ENCODE peak calls at places on chromosome X, in eight cellular contexts. J is heart right ventricle, V is MM.1S, I is endothelial cell, T is Calu3, P is uterus, Z is BJ, W is endothelial cell of umbilical vein. S is an unnamed sample.

GRCh38 chrX:138710866-138711331 is 618 bp downstream of the FGF13 start:
- DNase-seq in J (no peak), V (no peak), I (peak), T (no peak), P (peak), Z (no peak), W (no peak), S (peak)

GRCh38 chrX:48890934-48891401 is 6.6 kb downstream of the TIMM17B start:
- DNase-seq in J (no peak), V (peak), I (peak), T (no peak), P (peak), Z (no peak), W (no peak), S (peak)

GRCh38 chrX:119690921-119691716 is 1.8 kb downstream of the SEPTIN6 start:
- DNase-seq in J (no peak), V (peak), I (no peak), T (no peak), P (no peak), Z (no peak), W (no peak), S (no peak)

GRCh38 chrX:50333308-50333707 is 128.7 kb downstream of the CCNB3 start:
- DNase-seq in J (no peak), V (no peak), I (no peak), T (no peak), P (no peak), Z (no peak), W (no peak), S (no peak)

GRCh38 chrX:10033360-10034007 is 66.3 kb downstream of the CLDN34 start:
- DNase-seq in J (no peak), V (no peak), I (no peak), T (no peak), P (no peak), Z (no peak), W (no peak), S (no peak)

GRCh38 chrX:65744965-65745364 is 77.5 kb downstream of the MSN start:
- DNase-seq in J (no peak), V (no peak), I (no peak), T (peak), P (no peak), Z (no peak), W (no peak), S (no peak)

GRCh38 chrX:52865328-52865980 is 2.4 kb downstream of the XAGE3 start:
- DNase-seq in J (no peak), V (no peak), I (no peak), T (no peak), P (no peak), Z (no peak), W (no peak), S (no peak)

GRCh38 chrX:44785652-44786051 is 58.2 kb upstream of the DUSP21 start:
- DNase-seq in J (no peak), V (no peak), I (no peak), T (no peak), P (no peak), Z (peak), W (no peak), S (no peak)

GRCh38 chrX:29044802-29045201 is 457.6 kb downstream of the IL1RAPL1 start:
- DNase-seq in J (no peak), V (no peak), I (no peak), T (no peak), P (no peak), Z (no peak), W (peak), S (no peak)

GRCh38 chrX:152405561-152405960 is 45.6 kb downstream of the GABRA3 start:
- DNase-seq in J (no peak), V (no peak), I (no peak), T (no peak), P (no peak), Z (no peak), W (no peak), S (no peak)

GRCh38 chrX:27838176-27838575 is 30.4 kb downstream of the MAGEB10 start:
- DNase-seq in J (no peak), V (no peak), I (no peak), T (no peak), P (no peak), Z (no peak), W (no peak), S (no peak)

GRCh38 chrX:15471016-15471415 is 22.1 kb downstream of the PIR start:
- DNase-seq in J (peak), V (peak), I (peak), T (peak), P (peak), Z (no peak), W (peak), S (peak)

GRCh38 chrX:74272230-74272629 is 31.8 kb upstream of the ZCCHC13 start:
- DNase-seq in J (no peak), V (no peak), I (no peak), T (no peak), P (no peak), Z (no peak), W (no peak), S (no peak)

GRCh38 chrX:57906790-57907189 is 3.5 kb downstream of the ZXDA start:
- DNase-seq in J (no peak), V (no peak), I (no peak), T (no peak), P (no peak), Z (no peak), W (peak), S (no peak)

GRCh38 chrX:56728321-56728720 is 722 bp upstream of the NBDY start:
- DNase-seq in J (no peak), V (peak), I (no peak), T (no peak), P (no peak), Z (no peak), W (no peak), S (no peak)

GRCh38 chrX:69173906-69174305 is 8.7 kb upstream of the PJA1 start:
- DNase-seq in J (no peak), V (no peak), I (peak), T (no peak), P (no peak), Z (no peak), W (no peak), S (no peak)

GRCh38 chrX:131262738-131263679 is 26.1 kb downstream of the IGSF1 start:
- DNase-seq in J (no peak), V (peak), I (peak), T (peak), P (no peak), Z (no peak), W (peak), S (no peak)

GRCh38 chrX:64229145-64229544 is 1.3 kb downstream of the ASB12 start:
- DNase-seq in J (no peak), V (no peak), I (no peak), T (no peak), P (no peak), Z (no peak), W (no peak), S (no peak)

GRCh38 chrX:51893931-51894696 is 691 bp downstream of the MAGED1 start:
- DNase-seq in J (peak), V (peak), I (peak), T (peak), P (peak), Z (no peak), W (peak), S (no peak)

GRCh38 chrX:3545901-3546300 is 167.5 kb downstream of the PRKX start:
- DNase-seq in J (no peak), V (no peak), I (no peak), T (no peak), P (no peak), Z (no peak), W (no peak), S (no peak)

GRCh38 chrX:154600962-154601374 is 16.0 kb downstream of the CTAG1A start:
- DNase-seq in J (no peak), V (no peak), I (no peak), T (no peak), P (no peak), Z (no peak), W (no peak), S (no peak)

GRCh38 chrX:9482837-9483236 is 18.0 kb downstream of the TBL1X start:
- DNase-seq in J (no peak), V (no peak), I (no peak), T (no peak), P (no peak), Z (no peak), W (no peak), S (no peak)

GRCh38 chrX:133290076-133290475 is 71.9 kb upstream of the TFDP3 start:
- DNase-seq in J (no peak), V (no peak), I (no peak), T (no peak), P (no peak), Z (no peak), W (no peak), S (no peak)

GRCh38 chrX:73765776-73766465 is 202.9 kb downstream of the CHIC1 start:
- DNase-seq in J (no peak), V (peak), I (no peak), T (no peak), P (no peak), Z (no peak), W (no peak), S (no peak)

GRCh38 chrX:134685662-134686061 is 27.4 kb upstream of the PLAC1 start:
- DNase-seq in J (no peak), V (no peak), I (no peak), T (no peak), P (no peak), Z (no peak), W (no peak), S (no peak)

GRCh38 chrX:42524374-42524773 is 253.6 kb downstream of the PPP1R2C start:
- DNase-seq in J (no peak), V (no peak), I (no peak), T (no peak), P (no peak), Z (peak), W (no peak), S (no peak)

GRCh38 chrX:107485019-107485418 is 35.6 kb downstream of the FRMPD3 start:
- DNase-seq in J (no peak), V (no peak), I (no peak), T (no peak), P (no peak), Z (no peak), W (no peak), S (no peak)
- TF ChIP-seq CTCF in J (no peak), V (no peak), I (no peak), T (no peak), P (no peak), Z (no peak), W (no peak), S (no peak)

DNA sequence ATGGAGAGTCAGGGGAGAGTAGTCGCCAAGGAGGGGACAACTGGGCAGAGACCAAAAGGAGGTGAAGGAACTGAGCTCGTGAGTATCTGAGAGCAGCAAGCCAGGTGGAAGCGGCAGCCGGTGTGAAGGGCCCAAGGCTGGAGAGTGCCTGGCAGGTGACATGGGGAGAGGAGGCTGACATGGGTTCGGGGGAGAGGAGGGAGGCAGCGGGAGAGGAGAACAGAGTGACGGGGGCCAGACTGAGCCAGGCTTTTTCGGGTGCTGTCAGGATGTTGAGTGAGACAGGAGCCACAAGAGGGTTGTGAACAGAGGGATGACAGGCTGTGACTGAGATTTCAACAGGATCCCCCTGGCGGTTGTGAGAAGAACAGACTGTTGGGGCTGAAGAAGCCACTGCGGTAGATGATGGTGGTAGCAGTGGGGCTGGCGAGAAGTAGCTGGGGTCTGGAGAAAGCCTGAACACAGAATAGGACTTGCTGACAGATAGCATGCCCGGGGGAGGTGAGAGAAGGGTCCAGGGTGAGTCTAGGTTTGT is 5.7 kb downstream of the ELK1 start:
- DNase-seq in J (no peak), V (peak), I (no peak), T (no peak), P (no peak), Z (no peak), W (no peak), S (no peak)
- TF ChIP-seq CTCF in J (no peak), V (peak), I (peak), T (no peak), P (peak), Z (peak), W (peak), S (no peak)

GRCh38 chrX:19670854-19671620 is 155.7 kb upstream of the MAP3K15 start:
- DNase-seq in J (peak), V (no peak), I (no peak), T (peak), P (peak), Z (no peak), W (peak), S (no peak)
- TF ChIP-seq CTCF in J (no peak), V (no peak), I (no peak), T (no peak), P (no peak), Z (no peak), W (no peak), S (no peak)

GRCh38 chrX:13776387-13776786 is 40.5 kb downstream of the GPM6B start:
- DNase-seq in J (no peak), V (no peak), I (no peak), T (no peak), P (no peak), Z (no peak), W (no peak), S (no peak)
- TF ChIP-seq CTCF in J (no peak), V (no peak), I (no peak), T (no peak), P (no peak), Z (no peak), W (no peak), S (no peak)

GRCh38 chrX:112043997-112044396 is 38.6 kb downstream of the TRPC5 start:
- DNase-seq in J (no peak), V (peak), I (peak), T (peak), P (no peak), Z (no peak), W (no peak), S (no peak)
- TF ChIP-seq CTCF in J (no peak), V (peak), I (peak), T (no peak), P (no peak), Z (no peak), W (no peak), S (no peak)